ENCODE peak calls at places on chromosomes 11 and 22, in nine cellular contexts. A is cerebellar cortex; Q is G401; N is NCI-H524; C is left ventricle myocardium superior; P is activated T-helper 1 cell treated with anti-CD3 and anti-CD28 coated beads, Interleukin-12 subunit alpha, Interleukin-12 subunit beta, Interleukin-2, Interleukin-4 antibody, amounts not matched to agents 30 ng/mL and 10 ng/mL and 1 ng/mL, durations not matched to agents 14 hours and 24 hours and 36 hours; B is BE2C; L is stimulated activated CD4-positive, alpha-beta T cell treated with anti-CD3 and anti-CD28 coated beads, Interleukin-15, amount 100 ng/mL, for 48 hours; H is cardiac muscle cell. Y is an unnamed sample.

GRCh38 chr22:28711820-28712777 is 29.5 kb downstream of the CHEK2 start:
- DNase-seq in C (no peak), H (no peak), P (no peak), L (no peak), N (no peak), A (no peak), Q (peak; percentile 8), B (no peak), Y (no peak)

GRCh38 chr11:10936999-10937398 is 79.1 kb upstream of the ZBED5 start:
- DNase-seq in H (no peak), C (no peak), A (no peak), P (no peak), B (no peak), L (no peak), N (no peak), Q (no peak), Y (no peak)

GRCh38 chr11:38060930-38061329 is 1462.9 kb upstream of the RAG2 start:
- DNase-seq in H (no peak), A (no peak), P (no peak), B (no peak), C (no peak), Q (no peak), L (no peak), N (no peak), Y (no peak)

GRCh38 chr22:16949561-16949960 is 58.5 kb downstream of the GAB4 start:
- DNase-seq in B (no peak), H (no peak), L (no peak), Q (no peak), P (no peak), C (no peak), N (no peak), A (no peak), Y (no peak)

GRCh38 chr11:73531386-73531785 is 66.5 kb downstream of the FAM168A start:
- DNase-seq in A (no peak), B (no peak), Q (no peak), P (no peak), H (no peak), N (no peak), L (no peak), C (no peak), Y (no peak)

GRCh38 chr11:35017528-35018342 is 101.3 kb downstream of the PDHX start:
- DNase-seq in A (no peak), H (no peak), C (no peak), P (no peak), N (no peak), L (no peak), B (no peak), Q (no peak), Y (no peak)

GRCh38 chr11:112042161-112042960 is 17.2 kb downstream of the DLAT start:
- DNase-seq in P (no peak), H (no peak), B (no peak), N (no peak), Q (no peak), A (no peak), C (no peak), L (no peak), Y (no peak)

GRCh38 chr22:50626314-50626855 is 1.6 kb downstream of the ARSA start:
- DNase-seq in C (no peak), N (no peak), H (no peak), P (no peak), B (no peak), Q (no peak), L (no peak), A (no peak), Y (no peak)

GRCh38 chr11:36296925-36297604 is 977 bp downstream of the PRR5L start:
- DNase-seq in Q (no peak), B (no peak), N (no peak), L (no peak), A (no peak), P (no peak), C (no peak), H (no peak), Y (no peak)

GRCh38 chr11:115244758-115245157 is 259.5 kb downstream of the CADM1 start:
- DNase-seq in Q (peak; percentile 61), L (no peak), C (no peak), A (peak; percentile 53), N (no peak), H (no peak), B (no peak), P (no peak), Y (no peak)

GRCh38 chr22:24730864-24731263 is 43.7 kb downstream of the PIWIL3 start:
- DNase-seq in B (no peak), A (no peak), N (no peak), L (no peak), Q (no peak), C (no peak), H (no peak), P (no peak), Y (no peak)

GRCh38 chr11:65606876-65607613 is 7.0 kb downstream of the MAP3K11 start:
- DNase-seq in C (peak; percentile 95), L (no peak), N (no peak), P (no peak), A (peak; percentile 95), Q (peak; percentile 97), H (peak; percentile 99), B (peak; percentile 94), Y (no peak)

GRCh38 chr11:47369676-47370075 is 8.7 kb downstream of the SPI1 start:
- DNase-seq in H (no peak), Q (no peak), N (no peak), L (no peak), P (no peak), A (no peak), B (no peak), C (no peak), Y (no peak)

GRCh38 chr11:68549789-68550484 is 89.4 kb downstream of the PPP6R3 start:
- DNase-seq in C (no peak), B (no peak), Q (no peak), H (no peak), N (no peak), P (no peak), A (no peak), L (no peak), Y (no peak)

GRCh38 chr11:65884716-65885092 is 3.6 kb downstream of the FIBP start:
- DNase-seq in L (peak; percentile 76), Q (peak; percentile 81), P (peak; percentile 77), B (peak; percentile 84), C (peak; percentile 85), H (peak; percentile 78), N (peak; percentile 69), A (peak; percentile 76), Y (peak; percentile 81)

GRCh38 chr11:102279641-102280170 is 37.6 kb upstream of the BIRC3 start:
- DNase-seq in P (no peak), A (no peak), Q (peak; percentile 6), C (no peak), H (peak; percentile 48), B (no peak), N (peak; percentile 27), L (no peak), Y (no peak)

GRCh38 chr11:79018371-79018849 is 422.4 kb downstream of the TENM4 start:
- DNase-seq in P (no peak), B (peak; percentile 86), N (no peak), C (no peak), Q (no peak), A (no peak), H (no peak), L (no peak), Y (no peak)